ENCODE peak calls at places on chromosome 11, in seven cellular contexts. J is right lobe of liver; K is CD4-positive, alpha-beta T cell; T is dorsolateral prefrontal cortex; W is heart left ventricle; G is AG09309; X is left lung. M is an unnamed sample.

GRCh38 chr11:27719575-27719925 is 19.3 kb upstream of the BDNF start:
- DNase-seq in X (no peak), G (no peak), J (no peak), T (no peak), K (no peak), W (no peak), M (no peak)

GRCh38 chr11:118610220-118610772 is 2.9 kb downstream of the PHLDB1 start:
- DNase-seq in W (no peak), T (peak; percentile 42), G (no peak), K (no peak), X (no peak), J (no peak), M (no peak)

GRCh38 chr11:43376594-43376993 is 17.9 kb downstream of the TTC17 start:
- DNase-seq in J (no peak), T (no peak), W (no peak), X (no peak), G (peak; percentile 23), K (no peak), M (no peak)

GRCh38 chr11:12842933-12843636 is 166.0 kb upstream of the RASSF10 start:
- DNase-seq in J (no peak), W (no peak), X (no peak), G (no peak), T (no peak), K (no peak), M (no peak)

GRCh38 chr11:60984149-60984548 is 12.7 kb downstream of the CD6 start:
- DNase-seq in T (no peak), X (no peak), W (no peak), J (no peak), K (no peak), G (no peak), M (no peak)

GRCh38 chr11:129374993-129375721 is 491 bp upstream of the BARX2 start:
- DNase-seq in G (no peak), T (no peak), J (no peak), K (no peak), W (no peak), X (no peak), M (peak; percentile 41)

GRCh38 chr11:94184861-94185260 is 56.2 kb downstream of the PANX1 start:
- DNase-seq in K (no peak), J (no peak), G (no peak), W (no peak), T (no peak), X (no peak), M (no peak)

GRCh38 chr11:114366331-114367243 is 33.7 kb downstream of the C11orf71 start:
- DNase-seq in X (no peak), J (no peak), G (peak; percentile 29), T (no peak), W (no peak), K (no peak), M (no peak)

GRCh38 chr11:75244052-75244814 is 3.7 kb downstream of the TPBGL start:
- DNase-seq in J (peak; percentile 20), G (no peak), W (no peak), X (peak; percentile 8), K (no peak), T (peak; percentile 33), M (no peak)

GRCh38 chr11:97764605-97765004 is 1256.1 kb upstream of the CNTN5 start:
- DNase-seq in W (no peak), K (no peak), J (no peak), G (no peak), X (no peak), T (no peak), M (no peak)

GRCh38 chr11:1077033-1077416 is 2.4 kb downstream of the MUC2 start:
- DNase-seq in T (peak; percentile 39), W (no peak), G (no peak), X (no peak), K (no peak), J (no peak), M (peak; percentile 17)

GRCh38 chr11:107385361-107385982 is 72.2 kb downstream of the CWF19L2 start:
- DNase-seq in G (no peak), K (no peak), W (no peak), T (no peak), X (no peak), J (no peak), M (no peak)

DNA sequence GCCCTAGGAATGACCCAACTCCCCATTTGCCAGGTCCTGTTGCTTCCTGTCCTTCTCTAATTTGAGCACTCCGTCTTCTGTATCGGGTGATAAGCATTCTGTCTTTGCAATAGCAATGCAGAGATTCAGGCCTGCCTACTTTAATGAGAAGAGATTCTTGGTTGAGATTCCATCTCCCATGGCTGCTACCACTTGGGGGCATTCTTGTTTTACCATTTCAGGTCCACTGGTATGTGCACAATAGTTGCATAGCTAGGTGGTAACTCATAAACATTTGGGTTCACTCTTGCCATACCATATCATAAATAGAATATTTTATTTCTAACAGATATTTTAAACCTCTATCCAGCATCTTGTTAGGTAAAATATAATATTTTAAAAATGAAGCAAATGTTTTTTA is 34.4 kb upstream of the CALCB start:
- DNase-seq in T (no peak), G (no peak), W (no peak), K (no peak), X (no peak), J (no peak), M (no peak)
- TF ChIP-seq CTCF in T (no peak), G (peak; percentile 26), W (no peak), K (no peak), X (no peak), J (no peak), M (no peak)

DNA sequence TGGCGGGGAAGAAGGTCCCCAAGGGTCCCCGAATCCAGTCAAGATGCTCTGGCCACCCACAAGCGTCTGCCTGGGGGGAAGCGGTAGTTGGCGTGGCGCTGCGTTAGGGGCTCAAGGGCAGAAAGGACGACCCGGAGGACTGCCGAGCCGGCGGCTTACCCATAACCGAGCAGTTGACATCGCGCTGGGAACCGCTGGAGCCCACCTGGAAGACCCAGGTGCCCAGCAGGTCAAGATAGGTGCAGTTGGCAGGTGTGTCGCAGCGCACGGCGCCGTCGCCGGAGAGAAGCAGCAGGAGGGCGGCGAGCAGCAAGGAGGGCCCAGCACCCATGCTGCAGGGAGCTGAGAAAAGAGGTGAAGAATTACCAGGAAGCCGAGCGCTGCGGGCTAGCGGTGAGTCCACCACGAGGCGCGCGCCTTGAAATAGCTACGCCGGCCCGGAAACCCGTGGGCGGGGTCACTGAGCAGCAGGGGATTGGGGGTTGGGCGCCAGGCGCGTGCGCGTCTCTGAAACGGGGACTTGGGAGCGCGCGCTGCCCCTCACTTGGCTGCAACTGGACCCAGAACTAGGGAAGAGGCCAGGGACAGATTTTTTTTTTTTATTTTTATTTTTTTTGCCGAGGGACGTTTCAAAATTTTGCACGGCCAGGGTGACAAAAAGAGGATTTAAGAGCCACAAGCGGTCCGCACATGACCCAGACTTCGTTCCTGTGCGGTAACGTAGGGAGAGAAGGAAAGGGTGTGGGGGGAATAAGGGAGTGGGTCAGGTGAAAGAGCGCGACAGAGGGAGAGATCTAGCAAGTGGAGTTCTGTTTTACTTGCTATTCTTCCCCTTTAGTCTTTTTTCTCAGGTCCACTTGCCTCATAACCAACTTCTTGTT is at the start of gene CTSC:
- DNase-seq in T (peak; percentile 88), X (peak; percentile 96), J (peak; percentile 95), K (peak; percentile 81), G (no peak), W (peak; percentile 92), M (peak; percentile 88)
- TF ChIP-seq CTCF in T (peak; percentile 16), X (no peak), J (no peak), K (no peak), G (peak; percentile 5), W (no peak), M (no peak)

GRCh38 chr11:122863704-122864326 is 18.7 kb upstream of the JHY start:
- DNase-seq in K (peak; percentile 28), T (peak; percentile 50), J (no peak), G (no peak), X (peak; percentile 37), W (peak; percentile 28), M (no peak)
- TF ChIP-seq CTCF in K (peak; percentile 93), T (peak; percentile 84), J (peak; percentile 57), G (peak; percentile 86), X (peak; percentile 77), W (peak; percentile 61), M (peak; percentile 80)

DNA sequence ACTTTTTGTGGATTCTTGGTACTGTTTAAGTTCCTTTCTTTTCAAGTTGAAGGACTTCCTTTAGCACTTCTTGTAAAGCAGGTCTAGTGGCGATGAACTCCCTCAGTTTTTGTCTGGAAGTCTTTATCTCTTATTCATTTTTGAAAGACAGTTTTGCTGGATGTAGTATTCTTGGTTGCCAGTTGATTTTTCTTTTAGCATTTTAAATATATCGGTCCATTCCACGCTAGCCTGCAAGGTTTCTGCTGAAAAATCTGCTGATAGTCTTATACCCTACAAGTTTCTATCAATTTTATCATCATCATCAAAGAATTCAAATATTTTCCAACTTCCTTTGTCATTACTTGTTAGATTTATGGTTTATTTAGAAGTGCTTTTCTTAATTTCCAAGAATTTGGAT is 14.7 kb upstream of the GLB1L2 start:
- DNase-seq in J (no peak), W (no peak), T (no peak), X (no peak), K (no peak), G (no peak), M (no peak)
- TF ChIP-seq CTCF in J (no peak), W (no peak), T (no peak), X (no peak), K (no peak), G (no peak), M (no peak)

GRCh38 chr11:66870131-66870530 is 13.3 kb downstream of the LRFN4 start:
- DNase-seq in X (no peak), W (no peak), K (no peak), J (no peak), G (no peak), T (no peak), M (no peak)

GRCh38 chr11:66868082-66868725 is 11.3 kb downstream of the LRFN4 start:
- DNase-seq in X (no peak), W (no peak), J (no peak), K (no peak), G (no peak), T (no peak), M (no peak)

GRCh38 chr11:66867425-66868040 is 10.7 kb downstream of the LRFN4 start:
- DNase-seq in W (no peak), X (no peak), G (no peak), J (no peak), K (no peak), T (no peak), M (no peak)

GRCh38 chr11:66869471-66869870 is 12.6 kb downstream of the LRFN4 start:
- DNase-seq in K (no peak), X (no peak), T (no peak), G (no peak), W (no peak), J (no peak), M (no peak)

DNA sequence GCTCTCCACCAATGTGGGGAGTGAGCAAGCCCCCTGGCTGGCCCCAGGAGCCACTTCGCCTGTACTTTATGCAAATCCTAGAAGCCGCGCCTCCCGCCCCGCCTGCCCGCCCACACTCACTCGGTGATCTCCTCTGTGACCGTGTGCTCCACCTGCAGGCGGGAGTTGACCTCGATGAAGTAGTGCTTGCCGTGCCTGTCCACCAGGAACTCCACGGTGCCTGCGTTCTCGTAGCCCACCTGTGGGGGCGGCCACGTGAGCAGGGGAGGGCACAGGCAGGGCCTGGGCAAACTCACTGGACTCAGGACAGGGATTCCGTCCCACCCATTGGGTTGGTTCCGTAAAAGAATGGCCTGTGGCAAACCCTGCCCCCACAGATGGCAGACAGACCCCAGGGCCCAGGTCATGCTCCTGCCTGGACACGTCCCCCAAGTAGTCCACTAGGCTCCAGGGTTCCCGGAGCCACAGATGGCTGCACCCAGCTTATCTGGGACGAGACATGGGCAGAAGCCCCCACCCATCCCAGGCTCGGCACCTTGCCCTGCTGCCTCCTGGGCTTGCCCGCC is 11.9 kb downstream of the LRFN4 start:
- DNase-seq in T (no peak), W (no peak), G (no peak), X (no peak), J (no peak), K (peak; percentile 69), M (no peak)
- TF ChIP-seq CTCF in T (no peak), W (no peak), G (no peak), X (no peak), J (peak; percentile 23), K (peak; percentile 81), M (peak; percentile 25)

M was measured in mesothelial cell of epicardium.